ENCODE peak calls at places on chromosomes 11 and 22, in nine cellular contexts. S is GM23338; T is ovary; H is heart right ventricle; A is activated CD8-positive, alpha-beta T cell treated with anti-CD3 and anti-CD28 coated beads for 36 hours; P is lower lobe of right lung; Q is WTC11; C is keratinocyte; B is fibroblast of lung. M is an unnamed sample.

GRCh38 chr22:25709758-25710157 is 32.2 kb upstream of the MYO18B start:
- DNase-seq in Q (no peak), P (no peak), C (no peak), T (no peak), B (no peak), S (no peak), A (peak), H (no peak), M (peak)

GRCh38 chr11:2826679-2827056 is 58.9 kb downstream of the CDKN1C start:
- DNase-seq in A (no peak), H (no peak), B (no peak), Q (no peak), S (no peak), T (no peak), C (no peak), P (no peak), M (no peak)

GRCh38 chr11:47946682-47947575 is 33.4 kb upstream of the PTPRJ start:
- DNase-seq in Q (no peak), A (peak), S (peak), C (peak), H (peak), P (peak), T (peak), B (peak), M (no peak)

GRCh38 chr22:30837531-30837930 is 131.0 kb downstream of the MORC2 start:
- DNase-seq in C (no peak), T (no peak), A (no peak), B (no peak), P (no peak), S (no peak), Q (no peak), H (no peak), M (no peak)

GRCh38 chr11:96306933-96307747 is 35.9 kb downstream of the MAML2 start:
- DNase-seq in B (peak), T (peak), A (peak), C (peak), S (peak), P (peak), H (peak), Q (no peak), M (no peak)

GRCh38 chr11:120545813-120546212 is 34.3 kb downstream of the GRIK4 start:
- DNase-seq in P (no peak), S (no peak), T (no peak), B (no peak), H (no peak), C (no peak), A (no peak), Q (no peak), M (no peak)

GRCh38 chr11:127859941-127860354 is 727.4 kb downstream of the ETS1 start:
- DNase-seq in B (no peak), P (no peak), T (no peak), C (no peak), A (no peak), H (peak), S (no peak), Q (no peak), M (no peak)

GRCh38 chr22:17114958-17115235 is 6.3 kb downstream of the TMEM121B start:
- DNase-seq in B (no peak), S (no peak), T (no peak), C (no peak), P (no peak), A (no peak), Q (no peak), H (no peak), M (no peak)

GRCh38 chr22:17694193-17694592 is 55.6 kb downstream of the BCL2L13 start:
- DNase-seq in S (no peak), B (no peak), C (no peak), P (no peak), Q (no peak), T (no peak), H (no peak), A (no peak), M (no peak)

GRCh38 chr22:40720538-40721256 is 41.4 kb downstream of the MCHR1 start:
- DNase-seq in H (no peak), Q (no peak), C (no peak), S (no peak), A (no peak), P (no peak), T (no peak), B (peak), M (no peak)

GRCh38 chr11:35231074-35231473 is 92.1 kb downstream of the CD44 start:
- DNase-seq in T (no peak), Q (no peak), A (no peak), P (no peak), H (no peak), S (no peak), B (no peak), C (no peak), M (no peak)

GRCh38 chr11:126512251-126512650 is 156.8 kb downstream of the ST3GAL4 start:
- DNase-seq in S (no peak), B (no peak), H (no peak), T (no peak), C (no peak), P (no peak), Q (no peak), A (no peak), M (no peak)

GRCh38 chr11:6650980-6651379 is 4.6 kb downstream of the DCHS1 start:
- DNase-seq in S (no peak), T (no peak), P (no peak), A (peak), H (no peak), Q (no peak), B (no peak), C (no peak), M (peak)

GRCh38 chr11:26806209-26806608 is 84.3 kb upstream of the SLC5A12 start:
- DNase-seq in C (no peak), T (no peak), S (no peak), H (no peak), Q (no peak), B (peak), A (no peak), P (no peak), M (no peak)

GRCh38 chr11:25733777-25734176 is 598.2 kb upstream of the ANO3 start:
- DNase-seq in T (no peak), S (peak), A (no peak), Q (no peak), C (no peak), P (no peak), H (no peak), B (peak), M (no peak)
- TF ChIP-seq CTCF in T (no peak), S (peak), A (no peak), Q (no peak), C (peak), P (no peak), H (peak), B (no peak), M (no peak)

GRCh38 chr11:92826597-92826996 is 142.9 kb upstream of the MTNR1B start:
- DNase-seq in A (no peak), S (peak), T (no peak), P (no peak), C (no peak), B (no peak), H (no peak), Q (no peak), M (no peak)
- TF ChIP-seq CTCF in A (no peak), S (no peak), T (no peak), P (no peak), C (no peak), B (no peak), H (peak), Q (no peak), M (no peak)

GRCh38 chr11:123431619-123432018 is 1.6 kb downstream of the GRAMD1B start:
- DNase-seq in C (no peak), T (no peak), S (no peak), B (no peak), Q (no peak), P (no peak), H (no peak), A (peak), M (no peak)

GRCh38 chr11:123437236-123437979 is 7.3 kb downstream of the GRAMD1B start:
- DNase-seq in H (no peak), S (no peak), B (no peak), A (peak), Q (no peak), C (no peak), T (no peak), P (no peak), M (no peak)

GRCh38 chr11:123430736-123431356 is 777 bp downstream of the GRAMD1B start:
- DNase-seq in A (peak), C (no peak), Q (peak), S (peak), H (peak), T (peak), P (peak), B (peak), M (peak)

GRCh38 chr11:123434911-123435310 is 4.8 kb downstream of the GRAMD1B start:
- DNase-seq in H (no peak), B (no peak), P (no peak), T (no peak), Q (peak), S (peak), C (no peak), A (no peak), M (no peak)

GRCh38 chr11:123434262-123434661 is 4.2 kb downstream of the GRAMD1B start:
- DNase-seq in P (no peak), A (peak), H (no peak), B (no peak), T (no peak), C (no peak), S (peak), Q (peak), M (peak)
- TF ChIP-seq CTCF in P (no peak), A (peak), H (peak), B (no peak), T (no peak), C (no peak), S (peak), Q (no peak), M (peak)

GRCh38 chr11:17865765-17866428 is 131.3 kb downstream of the KCNC1 start:
- DNase-seq in T (no peak), A (no peak), H (peak), Q (no peak), S (no peak), P (no peak), C (no peak), B (peak), M (no peak)

GRCh38 chr11:17861036-17861755 is 126.6 kb downstream of the KCNC1 start:
- DNase-seq in B (no peak), A (no peak), Q (no peak), H (no peak), T (no peak), C (no peak), P (no peak), S (no peak), M (no peak)

GRCh38 chr11:17867346-17867745 is 132.8 kb downstream of the KCNC1 start:
- DNase-seq in S (no peak), Q (no peak), H (no peak), C (no peak), T (no peak), A (no peak), B (no peak), P (no peak), M (no peak)

GRCh38 chr11:17859552-17859951 is 125.0 kb downstream of the KCNC1 start:
- DNase-seq in Q (no peak), S (no peak), T (no peak), H (no peak), B (no peak), A (no peak), C (no peak), P (no peak), M (no peak)

GRCh38 chr11:17864478-17864941 is 129.9 kb downstream of the KCNC1 start:
- DNase-seq in B (no peak), H (no peak), A (peak), Q (peak), C (no peak), S (peak), P (no peak), T (no peak), M (no peak)
- TF ChIP-seq CTCF in B (no peak), H (peak), A (peak), Q (peak), C (peak), S (peak), P (peak), T (no peak), M (peak)

GRCh38 chr11:83816572-83817187 is 530.5 kb upstream of the CCDC90B start:
- DNase-seq in A (no peak), P (no peak), B (peak), S (peak), T (no peak), Q (no peak), H (no peak), C (no peak), M (peak)
- TF ChIP-seq CTCF in A (peak), P (peak), B (peak), S (peak), T (no peak), Q (peak), H (peak), C (peak), M (peak)

DNA sequence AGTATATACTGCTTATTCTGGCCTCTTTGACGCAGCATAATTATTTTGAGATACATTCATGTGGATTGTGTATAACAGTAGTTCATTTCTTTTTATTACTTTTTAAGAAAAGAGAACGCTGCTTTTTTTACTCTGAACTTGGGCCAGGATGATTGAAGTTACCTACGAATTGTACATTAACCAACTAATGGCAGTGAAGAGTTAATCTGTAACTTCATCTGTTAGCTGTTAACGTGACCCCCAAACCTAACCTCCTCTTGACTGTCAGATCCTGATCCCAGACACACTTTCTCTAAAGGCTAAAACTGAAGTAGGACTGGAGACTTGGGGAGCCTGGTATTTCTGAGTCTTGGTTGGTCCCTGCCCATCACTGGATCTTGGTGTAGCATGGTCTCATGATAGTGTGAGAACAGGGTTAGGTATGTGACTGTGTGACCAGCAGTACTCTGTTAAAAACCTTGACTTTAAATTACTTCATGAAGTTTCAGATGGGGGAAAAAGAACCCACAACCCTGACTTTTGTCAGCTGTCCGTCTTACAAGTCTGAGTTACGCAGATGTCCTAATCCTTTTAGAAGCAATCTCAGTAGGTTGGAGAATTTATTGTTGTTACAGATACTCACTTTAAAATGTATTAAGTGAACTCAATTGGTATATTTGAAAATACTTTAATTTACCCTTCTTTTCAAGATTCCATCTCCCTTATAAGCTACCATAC is 39.4 kb downstream of the C22orf31 start:
- DNase-seq in B (no peak), T (no peak), A (no peak), S (no peak), P (no peak), C (no peak), H (no peak), Q (no peak), M (no peak)
- TF ChIP-seq CTCF in B (no peak), T (no peak), A (no peak), S (no peak), P (no peak), C (no peak), H (no peak), Q (no peak), M (no peak)

GRCh38 chr22:43136255-43136654 is 6.9 kb downstream of the MCAT start:
- DNase-seq in Q (peak), P (no peak), A (peak), S (peak), B (peak), T (no peak), H (peak), C (no peak), M (peak)
- TF ChIP-seq CTCF in Q (no peak), P (peak), A (peak), S (peak), B (peak), T (no peak), H (peak), C (peak), M (peak)

GRCh38 chr22:43923631-43924548 is at the start of gene PNPLA3:
- DNase-seq in Q (peak), P (peak), C (no peak), T (peak), A (peak), B (peak), S (peak), H (peak), M (peak)
- TF ChIP-seq CTCF in Q (no peak), P (no peak), C (no peak), T (no peak), A (no peak), B (no peak), S (peak), H (peak), M (no peak)

GRCh38 chr11:838441-839279 is 3.7 kb downstream of the POLR2L start:
- DNase-seq in T (no peak), C (no peak), S (peak), A (no peak), B (no peak), H (no peak), P (no peak), Q (peak), M (no peak)

GRCh38 chr11:839280-839623 is 3.1 kb downstream of the POLR2L start:
- DNase-seq in B (no peak), A (no peak), P (no peak), H (no peak), C (no peak), S (no peak), Q (no peak), T (no peak), M (no peak)

GRCh38 chr11:841981-842369 is 354 bp downstream of the POLR2L start:
- DNase-seq in H (no peak), P (no peak), C (no peak), A (no peak), B (no peak), T (no peak), Q (no peak), S (no peak), M (no peak)

GRCh38 chr11:837990-838307 is 4.4 kb downstream of the POLR2L start:
- DNase-seq in P (no peak), S (no peak), A (no peak), B (no peak), Q (no peak), T (no peak), C (no peak), H (no peak), M (no peak)

GRCh38 chr11:839875-840617 is 2.3 kb downstream of the POLR2L start:
- DNase-seq in C (no peak), Q (no peak), A (no peak), T (no peak), S (no peak), B (no peak), H (no peak), P (no peak), M (no peak)
- TF ChIP-seq CTCF in C (peak), Q (no peak), A (no peak), T (no peak), S (peak), B (peak), H (no peak), P (no peak), M (peak)